ENCODE peak calls at places on chromosomes 3 and 15, in five cellular contexts. D is stimulated activated CD8-positive, alpha-beta memory T cell treated with anti-CD3 and anti-CD28 coated beads, Interleukin-15, amount 100 ng/mL, for 24 hours; L is fibroblast of the conjunctiva; Z is RCC 7860; F is NCI-H524. H is an unnamed sample.

GRCh38 chr15:67873777-67874176 is 33.9 kb upstream of the RNU6-1 start:
- DNase-seq in D (no peak), L (no peak), Z (no peak), F (no peak), H (no peak)

GRCh38 chr15:63231717-63232116 is 42.3 kb downstream of the RAB8B start:
- DNase-seq in D (no peak), L (no peak), Z (no peak), F (peak), H (no peak)

GRCh38 chr3:46737320-46737719 is 19.7 kb upstream of the PRSS50 start:
- DNase-seq in D (no peak), L (no peak), Z (no peak), F (no peak), H (no peak)

GRCh38 chr3:65672876-65673815 is 365.6 kb downstream of the MAGI1 start:
- DNase-seq in D (no peak), L (peak), Z (peak), F (peak), H (peak)

GRCh38 chr15:99163271-99164062 is 58.6 kb downstream of the SYNM start:
- DNase-seq in D (no peak), L (no peak), Z (no peak), F (no peak), H (no peak)

GRCh38 chr3:7713724-7714123 is 787.9 kb upstream of the LMCD1 start:
- DNase-seq in D (no peak), L (no peak), Z (no peak), F (no peak), H (no peak)

GRCh38 chr3:17831366-17831765 is 88.9 kb upstream of the TBC1D5 start:
- DNase-seq in D (no peak), L (no peak), Z (no peak), F (no peak), H (no peak)

GRCh38 chr3:86923071-86923476 is 67.9 kb downstream of the VGLL3 start:
- DNase-seq in D (no peak), L (peak), Z (no peak), F (peak), H (no peak)

GRCh38 chr15:54820811-54821210 is 375.9 kb downstream of the RSL24D1 start:
- DNase-seq in D (no peak), L (no peak), Z (no peak), F (no peak), H (no peak)

GRCh38 chr15:89749951-89750559 is 994 bp downstream of the MESP1 start:
- DNase-seq in D (no peak), L (no peak), Z (no peak), F (peak), H (no peak)

GRCh38 chr15:93027413-93027812 is 61.6 kb downstream of the RGMA start:
- DNase-seq in D (no peak), L (peak), Z (no peak), F (peak), H (no peak)

GRCh38 chr3:52366527-52366926 is 50.4 kb downstream of the DNAH1 start:
- DNase-seq in D (no peak), L (no peak), Z (no peak), F (no peak), H (no peak)

GRCh38 chr15:89679221-89679620 is at the start of gene PLIN1:
- DNase-seq in D (no peak), L (no peak), Z (no peak), F (no peak), H (no peak)

GRCh38 chr3:155664922-155665695 is 79.8 kb downstream of the PLCH1 start:
- DNase-seq in D (no peak), L (peak), Z (peak), F (no peak), H (no peak)

GRCh38 chr3:117645561-117646242 is 936.1 kb downstream of the TUSC7 start:
- DNase-seq in D (no peak), L (no peak), Z (peak), F (no peak), H (no peak)

GRCh38 chr3:149970716-149971402 is at the start of gene PFN2:
- DNase-seq in D (peak), L (peak), Z (peak), F (peak), H (peak)

GRCh38 chr3:55246016-55246415 is 241.1 kb downstream of the WNT5A start:
- DNase-seq in D (no peak), L (peak), Z (no peak), F (no peak), H (no peak)

GRCh38 chr3:118974356-118975097 is 60.1 kb downstream of the IGSF11 start:
- DNase-seq in D (no peak), L (no peak), Z (no peak), F (peak), H (no peak)

GRCh38 chr3:69536306-69537020 is 150.6 kb upstream of the FRMD4B start:
- DNase-seq in D (no peak), L (no peak), Z (no peak), F (no peak), H (no peak)

GRCh38 chr3:157494581-157495281 is 8.5 kb downstream of the VEPH1 start:
- DNase-seq in D (no peak), L (no peak), Z (no peak), F (peak), H (no peak)

GRCh38 chr3:76405196-76405595 is 619.8 kb upstream of the ZNF717 start:
- DNase-seq in D (no peak), L (peak), Z (no peak), F (no peak), H (no peak)

GRCh38 chr3:126312326-126312725 is 44.9 kb downstream of the KLF15 start:
- DNase-seq in D (no peak), L (no peak), Z (no peak), F (no peak), H (no peak)

GRCh38 chr15:73328986-73329385 is 39.8 kb downstream of the HCN4 start:
- DNase-seq in D (no peak), L (no peak), Z (no peak), F (no peak), H (no peak)

GRCh38 chr15:61008915-61009314 is 220.2 kb downstream of the RORA start:
- DNase-seq in D (no peak), L (no peak), Z (no peak), F (no peak), H (no peak)

GRCh38 chr3:193594946-193595689 is 2.1 kb downstream of the OPA1 start:
- DNase-seq in D (no peak), L (no peak), Z (peak), F (no peak), H (no peak)

GRCh38 chr3:172042136-172042535 is 2.8 kb downstream of the FNDC3B start:
- DNase-seq in D (no peak), L (no peak), Z (peak), F (no peak), H (no peak)

GRCh38 chr15:98785796-98786581 is 137.7 kb downstream of the IGF1R start:
- DNase-seq in D (no peak), L (no peak), Z (no peak), F (peak), H (no peak)

GRCh38 chr15:75349851-75350588 is 3.2 kb downstream of the NEIL1 start:
- DNase-seq in D (peak), L (no peak), Z (no peak), F (no peak), H (no peak)

GRCh38 chr15:49199666-49200065 is 29.6 kb downstream of the GALK2 start:
- DNase-seq in D (no peak), L (no peak), Z (no peak), F (no peak), H (no peak)

GRCh38 chr3:83498617-83499016 is 1460.2 kb upstream of the CADM2 start:
- DNase-seq in D (no peak), L (no peak), Z (no peak), F (no peak), H (no peak)